ENCODE peak calls at places on chromosomes 4 and X, in six cellular contexts. I is naive thymus-derived CD8-positive, alpha-beta T cell; M is activated CD4-positive, CD25-positive, alpha-beta regulatory T cell; V is NCI-H1694; U is CD8-positive, alpha-beta T cell; P is BJ. J is an unnamed sample.

GRCh38 chrX:68114573-68115199 is 318.6 kb downstream of the OPHN1 start:
- DNase-seq in M (no peak), P (no peak), I (no peak), V (peak; percentile 60), U (no peak), J (no peak)

GRCh38 chrX:45479835-45480422 is 279.3 kb upstream of the DIPK2B start:
- DNase-seq in M (no peak), U (no peak), V (no peak), I (no peak), P (peak; percentile 41), J (no peak)

GRCh38 chr4:69589884-69590283 is 49.6 kb downstream of the UGT2A2 start:
- DNase-seq in I (no peak), P (no peak), M (no peak), U (no peak), V (no peak), J (no peak)

GRCh38 chr4:139776235-139776634 is 110.6 kb downstream of the MGST2 start:
- DNase-seq in M (no peak), P (no peak), V (no peak), I (no peak), U (no peak), J (no peak)

GRCh38 chr4:107366900-107367299 is 330.8 kb upstream of the DKK2 start:
- DNase-seq in U (no peak), V (no peak), I (no peak), P (no peak), M (no peak), J (no peak)

GRCh38 chr4:140839888-140840790 is 84.0 kb upstream of the TBC1D9 start:
- DNase-seq in P (no peak), I (no peak), V (no peak), U (no peak), M (no peak), J (no peak)

GRCh38 chr4:128477540-128477939 is 189.9 kb upstream of the PGRMC2 start:
- DNase-seq in P (no peak), U (no peak), I (no peak), M (no peak), V (no peak), J (no peak)

GRCh38 chrX:107563851-107564250 is 64.5 kb upstream of the PRPS1 start:
- DNase-seq in I (no peak), U (no peak), V (no peak), P (no peak), M (no peak), J (no peak)

GRCh38 chrX:150831863-150832262 is 66.6 kb downstream of the CD99L2 start:
- DNase-seq in P (no peak), I (no peak), V (no peak), U (no peak), M (no peak), J (no peak)

GRCh38 chr4:10260777-10261176 is 144.2 kb upstream of the WDR1 start:
- DNase-seq in I (no peak), P (no peak), V (no peak), U (no peak), M (no peak), J (no peak)

GRCh38 chr4:151428346-151428745 is 19.4 kb downstream of the FHIP1A start:
- DNase-seq in P (no peak), M (no peak), V (no peak), I (no peak), U (no peak), J (no peak)

GRCh38 chrX:80879143-80879542 is 69.5 kb upstream of the BRWD3 start:
- DNase-seq in I (no peak), P (no peak), M (no peak), V (peak; percentile 8), U (no peak), J (no peak)

GRCh38 chrX:47687249-47687648 is 28.3 kb upstream of the UXT start:
- DNase-seq in M (no peak), P (no peak), V (no peak), U (no peak), I (no peak), J (no peak)

GRCh38 chrX:129984196-129984962 is 1.9 kb downstream of the BCORL1 start:
- DNase-seq in P (no peak), U (peak; percentile 35), I (no peak), M (peak; percentile 5), V (no peak), J (no peak)

GRCh38 chr4:73419106-73420038 is 15.3 kb downstream of the ALB start:
- DNase-seq in P (no peak), M (no peak), V (no peak), U (no peak), I (no peak), J (no peak)

GRCh38 chr4:33924239-33924638 is 2320.1 kb downstream of the ARAP2 start:
- DNase-seq in U (no peak), M (no peak), P (peak; percentile 9), I (no peak), V (no peak), J (no peak)

GRCh38 chrX:152932598-152933175 is 34.8 kb downstream of the ZNF185 start:
- DNase-seq in I (no peak), P (no peak), V (no peak), U (no peak), M (no peak), J (peak; percentile 51)

GRCh38 chrX:107996124-107996523 is 14.0 kb upstream of the TEX13B start:
- DNase-seq in V (no peak), I (no peak), M (no peak), P (no peak), U (no peak), J (no peak)